ENCODE peak calls at places on chromosomes 2 and 18, in seven cellular contexts. Y is A549, E is NB4, P is IMR-90, H is psoas muscle, L is nephron progenitor cell, W is B cell. R is an unnamed sample.

GRCh38 chr18:11872479-11873136 is 21.4 kb downstream of the CHMP1B start:
- DNase-seq in W (no peak), P (no peak), Y (peak; percentile 41), E (peak; percentile 59), H (no peak), L (no peak), R (no peak)

GRCh38 chr2:203328735-203329549 is 748 bp downstream of the ABI2 start:
- DNase-seq in P (peak; percentile 30), L (peak; percentile 71), E (peak; percentile 72), W (peak; percentile 41), Y (peak; percentile 36), H (peak; percentile 43), R (peak; percentile 32)

GRCh38 chr2:42328148-42328833 is 32.7 kb downstream of the COX7A2L start:
- DNase-seq in P (peak; percentile 57), H (no peak), Y (peak; percentile 36), L (no peak), E (peak; percentile 52), W (no peak), R (no peak)

GRCh38 chr2:120856421-120856862 is 120.8 kb downstream of the GLI2 start:
- DNase-seq in L (no peak), W (no peak), H (no peak), E (no peak), P (peak; percentile 63), Y (no peak), R (no peak)

GRCh38 chr2:218517434-218518206 is 50.5 kb downstream of the USP37 start:
- DNase-seq in L (no peak), W (no peak), H (no peak), E (no peak), P (no peak), Y (no peak), R (no peak)

GRCh38 chr18:76487076-76487475 is 8.0 kb downstream of the ZNF516 start:
- DNase-seq in L (no peak), H (no peak), Y (no peak), W (no peak), P (peak; percentile 51), E (no peak), R (no peak)

GRCh38 chr2:189526936-189527654 is 53.5 kb downstream of the SLC40A1 start:
- DNase-seq in P (no peak), Y (no peak), H (no peak), W (no peak), L (no peak), E (no peak), R (no peak)

GRCh38 chr2:47488870-47489584 is 86.1 kb downstream of the MSH2 start:
- DNase-seq in W (no peak), E (no peak), P (peak; percentile 92), Y (peak; percentile 44), H (no peak), L (no peak), R (no peak)

GRCh38 chr2:2926858-2927175 is 450.8 kb downstream of the EIPR1 start:
- DNase-seq in E (no peak), H (no peak), L (no peak), Y (no peak), W (no peak), P (no peak), R (no peak)

DNA sequence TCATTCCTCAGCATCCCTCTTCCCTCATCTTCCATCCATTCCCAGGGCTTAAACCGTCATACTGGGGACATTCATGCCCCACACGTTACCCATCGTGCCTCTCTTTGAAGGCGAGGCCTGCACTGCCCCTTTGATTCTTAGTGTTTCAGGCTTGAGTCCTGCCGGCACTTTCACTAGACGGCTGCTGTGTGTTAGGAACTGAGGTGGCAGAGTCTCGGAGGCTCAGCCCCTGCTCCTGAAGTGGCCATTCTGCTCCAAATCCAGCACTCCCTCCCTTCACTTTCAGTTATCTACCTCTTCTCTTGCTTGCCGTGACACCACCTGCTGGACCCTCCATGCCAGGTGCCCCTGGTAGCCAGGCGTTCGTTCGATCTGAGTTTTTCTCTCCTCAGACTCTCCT is 43.0 kb downstream of the GRHL1 start:
- DNase-seq in W (no peak), P (no peak), L (no peak), Y (no peak), H (no peak), E (no peak), R (no peak)
- TF ChIP-seq CTCF in W (no peak), P (no peak), L (no peak), Y (no peak), H (no peak), E (no peak), R (no peak)

GRCh38 chr2:196804381-196804780 is 4.8 kb downstream of the C2orf66 start:
- DNase-seq in Y (no peak), L (no peak), P (no peak), W (no peak), E (no peak), H (no peak), R (no peak)

GRCh38 chr2:196809260-196809659 is at the start of gene C2orf66:
- DNase-seq in E (no peak), H (no peak), Y (no peak), W (no peak), L (no peak), P (no peak), R (no peak)

DNA sequence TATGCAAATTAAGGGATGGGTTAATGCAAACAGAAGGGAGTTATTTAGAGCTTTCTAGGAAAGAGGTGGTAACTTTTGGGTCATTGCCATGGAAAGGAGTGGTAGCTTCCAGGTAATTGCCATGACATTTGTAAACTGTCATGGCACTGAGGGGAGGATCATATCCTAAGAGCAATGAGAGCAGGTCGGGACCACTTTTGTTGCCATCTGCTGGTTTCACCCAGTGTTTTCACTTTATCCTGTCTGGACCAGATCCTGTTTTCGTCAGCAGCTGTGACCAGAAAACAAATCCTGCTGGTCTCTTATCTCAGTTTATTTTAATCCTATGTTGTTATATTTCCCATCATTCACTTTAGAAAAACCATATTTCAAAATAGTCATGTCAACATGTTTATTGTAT is 874 bp downstream of the C2orf66 start:
- DNase-seq in L (no peak), E (peak; percentile 14), H (no peak), P (no peak), W (no peak), Y (no peak), R (no peak)
- TF ChIP-seq CTCF in L (no peak), E (no peak), H (no peak), P (no peak), W (no peak), Y (no peak), R (no peak)

GRCh38 chr2:200795044-200795443 is 16.7 kb upstream of the BZW1 start:
- DNase-seq in P (no peak), W (no peak), H (no peak), L (no peak), E (peak; percentile 79), Y (no peak), R (no peak)
- TF ChIP-seq CTCF in P (no peak), W (no peak), H (no peak), L (no peak), E (no peak), Y (peak; percentile 20), R (no peak)

DNA sequence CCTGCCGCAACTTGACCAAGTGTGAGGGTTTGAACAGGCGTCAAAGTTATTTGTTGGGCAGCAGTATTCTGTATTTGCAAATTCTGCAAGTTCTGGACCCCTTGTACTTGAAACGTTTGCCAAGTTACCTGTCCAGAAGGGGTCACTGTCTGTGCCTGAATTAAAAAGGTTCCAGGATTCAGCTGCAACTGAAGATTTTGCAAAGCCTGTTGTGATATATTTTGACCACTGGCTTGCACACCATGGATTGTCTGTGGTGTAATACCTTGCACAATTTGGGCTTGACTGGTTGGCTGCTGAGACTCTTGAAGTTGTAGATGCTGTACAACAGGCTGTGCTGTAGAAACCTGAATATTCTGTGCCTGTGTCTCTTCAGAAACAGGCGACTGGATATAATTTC is 10.2 kb downstream of the SP3 start:
- DNase-seq in L (no peak), P (no peak), E (peak; percentile 62), H (no peak), Y (no peak), W (no peak), R (no peak)
- TF ChIP-seq CTCF in L (no peak), P (no peak), E (no peak), H (no peak), Y (no peak), W (no peak), R (no peak)

DNA sequence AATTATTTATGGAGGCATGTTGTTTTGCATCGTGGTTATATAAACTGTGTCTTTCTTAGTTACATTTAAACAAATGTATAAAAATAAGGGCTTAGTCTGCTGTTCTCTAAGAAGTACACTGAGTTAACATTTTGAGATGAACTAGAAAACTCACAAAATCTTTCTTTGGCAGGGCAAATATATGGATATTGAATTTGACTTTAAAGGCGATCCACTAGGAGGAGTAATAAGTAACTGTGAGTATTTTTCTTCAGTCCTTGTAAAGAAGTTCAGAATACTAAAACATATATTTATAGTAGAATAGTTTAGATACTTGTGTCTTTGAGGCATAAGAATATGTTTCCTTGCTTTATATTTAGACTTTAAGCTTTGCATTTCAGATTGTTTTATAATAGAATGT is 104.8 kb downstream of the MYO1B start:
- DNase-seq in L (no peak), P (no peak), H (no peak), W (no peak), Y (no peak), E (no peak), R (no peak)
- TF ChIP-seq CTCF in L (no peak), P (peak; percentile 11), H (no peak), W (no peak), Y (no peak), E (no peak), R (no peak)

GRCh38 chr2:10776231-10776977 is 36.2 kb downstream of the PDIA6 start:
- DNase-seq in E (no peak), L (no peak), W (no peak), H (no peak), P (no peak), Y (no peak), R (no peak)

GRCh38 chr2:10773841-10774341 is 38.7 kb downstream of the PDIA6 start:
- DNase-seq in L (no peak), H (no peak), Y (no peak), P (no peak), E (no peak), W (no peak), R (no peak)

GRCh38 chr2:10774394-10774793 is 38.2 kb downstream of the PDIA6 start:
- DNase-seq in E (no peak), Y (no peak), W (no peak), P (no peak), H (no peak), L (no peak), R (no peak)

GRCh38 chr2:10775831-10776230 is 36.8 kb downstream of the PDIA6 start:
- DNase-seq in H (no peak), L (no peak), W (no peak), Y (no peak), E (no peak), P (no peak), R (no peak)

GRCh38 chr2:10775036-10775780 is 37.4 kb downstream of the PDIA6 start:
- DNase-seq in W (no peak), Y (no peak), P (no peak), H (no peak), L (no peak), E (no peak), R (no peak)
- TF ChIP-seq CTCF in W (no peak), Y (no peak), P (no peak), H (no peak), L (no peak), E (no peak), R (no peak)

R was measured in neural crest cell.